ENCODE peak calls at places on chromosomes 2 and 18, in six cellular contexts. Q is HTR-8/SVneo, L is mesendoderm, E is glomerular endothelial cell, D is hippocampal formation, H is kidney tubule cell. R is an unnamed sample.

GRCh38 chr2:126244937-126245336 is 411.0 kb upstream of the GYPC start:
- DNase-seq in Q (no peak), L (peak), E (no peak), D (no peak), H (peak), R (no peak)

GRCh38 chr2:160322320-160322719 is 122.2 kb upstream of the ITGB6 start:
- DNase-seq in Q (no peak), L (no peak), E (no peak), D (no peak), H (no peak), R (no peak)

GRCh38 chr18:47758000-47758399 is 172.5 kb downstream of the SMAD2 start:
- DNase-seq in Q (no peak), L (peak), E (no peak), D (no peak), H (no peak), R (no peak)

GRCh38 chr18:13435596-13436333 is 217.2 kb downstream of the LDLRAD4 start:
- DNase-seq in Q (peak), L (no peak), E (peak), D (no peak), H (peak), R (peak)

GRCh38 chr18:63137999-63138448 is 181.5 kb downstream of the BCL2 start:
- DNase-seq in Q (no peak), L (peak), E (peak), D (no peak), H (no peak), R (no peak)

GRCh38 chr2:85575739-85576138 is 1.6 kb upstream of the VAMP8 start:
- DNase-seq in Q (no peak), L (no peak), E (no peak), D (no peak), H (no peak), R (no peak)

GRCh38 chr2:135701442-135701841 is 40.2 kb upstream of the UBXN4 start:
- DNase-seq in Q (no peak), L (no peak), E (no peak), D (no peak), H (peak), R (no peak)

GRCh38 chr2:239660390-239661228 is 259.8 kb upstream of the HDAC4 start:
- DNase-seq in Q (no peak), L (no peak), E (no peak), D (no peak), H (peak), R (peak)

GRCh38 chr18:79432376-79433120 is 36.8 kb downstream of the NFATC1 start:
- DNase-seq in Q (no peak), L (no peak), E (no peak), D (no peak), H (no peak), R (no peak)

R was measured in PC-9.